ENCODE peak calls at places on chromosomes 12 and 14, in seven cellular contexts. One of them, this sample, is unnamed.

GRCh38 chr12:71426648-71427047 is 12.9 kb upstream of the LGR5 start:
- DNase-seq in ecto neural progenitor cell: no peak
- DNase-seq in SK-N-MC: no peak
- DNase-seq in T-cell: no peak
- DNase-seq in GM20000: no peak
- DNase-seq in effector memory CD4-positive, alpha-beta T cell: no peak
- DNase-seq in kidney tubule cell: no peak
- DNase-seq in this sample: no peak

GRCh38 chr14:56299306-56299984 is 181.2 kb downstream of the PELI2 start:
- DNase-seq in kidney tubule cell: peak
- DNase-seq in SK-N-MC: no peak
- DNase-seq in ecto neural progenitor cell: no peak
- DNase-seq in effector memory CD4-positive, alpha-beta T cell: no peak
- DNase-seq in GM20000: no peak
- DNase-seq in T-cell: no peak
- DNase-seq in this sample: no peak

GRCh38 chr14:38762436-38762835 is 340.6 kb downstream of the SEC23A start:
- DNase-seq in T-cell: no peak
- DNase-seq in effector memory CD4-positive, alpha-beta T cell: no peak
- DNase-seq in GM20000: no peak
- DNase-seq in ecto neural progenitor cell: no peak
- DNase-seq in SK-N-MC: no peak
- DNase-seq in kidney tubule cell: no peak
- DNase-seq in this sample: no peak

GRCh38 chr12:92064420-92064819 is 81.2 kb downstream of the BTG1 start:
- DNase-seq in kidney tubule cell: no peak
- DNase-seq in T-cell: no peak
- DNase-seq in SK-N-MC: no peak
- DNase-seq in GM20000: no peak
- DNase-seq in effector memory CD4-positive, alpha-beta T cell: no peak
- DNase-seq in ecto neural progenitor cell: no peak
- DNase-seq in this sample: no peak

GRCh38 chr14:55071870-55072640 is 20.6 kb downstream of the MAPK1IP1L start:
- DNase-seq in GM20000: peak
- DNase-seq in kidney tubule cell: peak
- DNase-seq in ecto neural progenitor cell: no peak
- DNase-seq in effector memory CD4-positive, alpha-beta T cell: no peak
- DNase-seq in T-cell: no peak
- DNase-seq in SK-N-MC: no peak
- DNase-seq in this sample: no peak

GRCh38 chr14:37968664-37969225 is 239.0 kb upstream of the SSTR1 start:
- DNase-seq in effector memory CD4-positive, alpha-beta T cell: no peak
- DNase-seq in ecto neural progenitor cell: no peak
- DNase-seq in SK-N-MC: no peak
- DNase-seq in T-cell: no peak
- DNase-seq in GM20000: no peak
- DNase-seq in kidney tubule cell: no peak
- DNase-seq in this sample: no peak

GRCh38 chr14:23568600-23569310 is 1.2 kb upstream of the AP1G2 start:
- DNase-seq in T-cell: no peak
- DNase-seq in kidney tubule cell: no peak
- DNase-seq in SK-N-MC: no peak
- DNase-seq in ecto neural progenitor cell: peak
- DNase-seq in effector memory CD4-positive, alpha-beta T cell: no peak
- DNase-seq in GM20000: no peak
- DNase-seq in this sample: no peak

GRCh38 chr14:105448706-105449111 is 25.9 kb upstream of the CRIP2 start:
- DNase-seq in ecto neural progenitor cell: peak
- DNase-seq in GM20000: peak
- DNase-seq in effector memory CD4-positive, alpha-beta T cell: peak
- DNase-seq in T-cell: peak
- DNase-seq in SK-N-MC: no peak
- DNase-seq in kidney tubule cell: peak
- DNase-seq in this sample: no peak

GRCh38 chr12:31896514-31897039 is 62.6 kb upstream of the RESF1 start:
- DNase-seq in GM20000: peak
- DNase-seq in SK-N-MC: no peak
- DNase-seq in kidney tubule cell: peak
- DNase-seq in effector memory CD4-positive, alpha-beta T cell: peak
- DNase-seq in T-cell: peak
- DNase-seq in ecto neural progenitor cell: no peak
- DNase-seq in this sample: no peak

GRCh38 chr12:39461059-39461458 is 18.1 kb upstream of the KIF21A start:
- DNase-seq in SK-N-MC: no peak
- DNase-seq in ecto neural progenitor cell: no peak
- DNase-seq in GM20000: no peak
- DNase-seq in kidney tubule cell: no peak
- DNase-seq in T-cell: no peak
- DNase-seq in effector memory CD4-positive, alpha-beta T cell: no peak
- DNase-seq in this sample: no peak

GRCh38 chr12:45732250-45732649 is 2.7 kb downstream of the ARID2 start:
- DNase-seq in kidney tubule cell: peak
- DNase-seq in ecto neural progenitor cell: no peak
- DNase-seq in T-cell: no peak
- DNase-seq in effector memory CD4-positive, alpha-beta T cell: no peak
- DNase-seq in SK-N-MC: no peak
- DNase-seq in GM20000: no peak
- DNase-seq in this sample: no peak

This sample was measured in NCI-H1092.